ENCODE peak calls at places on chromosomes 3 and 15, in nine cellular contexts. B, R, F, U, W, J, D, V and Z are unnamed samples.
A peak's percentile ranks its signal among the peaks of the same experiment; 100 is the strongest.

GRCh38 chr3:102069211-102069662 is 219.9 kb downstream of the NFKBIZ start:
- DNase-seq in B (no peak), R (no peak), F (no peak), U (no peak), W (no peak), J (no peak), D (no peak), V (no peak), Z (no peak)

GRCh38 chr15:60074181-60074885 is 70.2 kb downstream of the FOXB1 start:
- DNase-seq in B (no peak), R (peak; percentile 11), F (no peak), U (no peak), W (peak; percentile 66), J (no peak), D (no peak), V (no peak), Z (no peak)

GRCh38 chr3:34683851-34684250 is 885.4 kb downstream of the PDCD6IP start:
- DNase-seq in B (no peak), R (peak; percentile 74), F (peak; percentile 22), U (peak; percentile 30), W (peak; percentile 69), J (no peak), D (no peak), V (peak; percentile 4), Z (peak; percentile 64)

GRCh38 chr15:59388670-59389069 is 16.0 kb upstream of the MYO1E start:
- DNase-seq in B (no peak), R (no peak), F (no peak), U (no peak), W (no peak), J (no peak), D (no peak), V (no peak), Z (peak; percentile 53)

GRCh38 chr15:87500240-87500639 is 756.3 kb downstream of the NTRK3 start:
- DNase-seq in B (no peak), R (no peak), F (no peak), U (no peak), W (no peak), J (no peak), D (no peak), V (peak; percentile 42), Z (no peak)

GRCh38 chr3:14565791-14566588 is 25.8 kb upstream of the GRIP2 start:
- DNase-seq in B (no peak), R (no peak), F (no peak), U (no peak), W (peak; percentile 35), J (no peak), D (no peak), V (peak; percentile 64), Z (no peak)

GRCh38 chr3:127226946-127227842 is 34.3 kb downstream of the PRR23E start:
- DNase-seq in B (peak; percentile 34), R (no peak), F (peak; percentile 7), U (no peak), W (no peak), J (no peak), D (no peak), V (no peak), Z (no peak)

GRCh38 chr3:136305879-136306278 is 55.7 kb downstream of the PCCB start:
- DNase-seq in B (no peak), R (no peak), F (no peak), U (no peak), W (no peak), J (no peak), D (no peak), V (no peak), Z (no peak)

GRCh38 chr3:127037423-127037841 is 54.5 kb downstream of the PLXNA1 start:
- DNase-seq in B (no peak), R (peak; percentile 79), F (no peak), U (no peak), W (peak; percentile 58), J (peak; percentile 14), D (no peak), V (no peak), Z (no peak)

GRCh38 chr15:48925714-48926223 is 38.0 kb downstream of the SHC4 start:
- DNase-seq in B (no peak), R (no peak), F (peak; percentile 29), U (no peak), W (no peak), J (no peak), D (no peak), V (peak; percentile 8), Z (peak; percentile 40)

GRCh38 chr3:23174426-23175039 is 28.6 kb upstream of the UBE2E2 start:
- DNase-seq in B (no peak), R (no peak), F (no peak), U (no peak), W (no peak), J (peak; percentile 23), D (no peak), V (peak; percentile 12), Z (no peak)

GRCh38 chr15:68126415-68126814 is 72.3 kb downstream of the PIAS1 start:
- DNase-seq in B (no peak), R (peak; percentile 60), F (no peak), U (no peak), W (no peak), J (no peak), D (no peak), V (no peak), Z (no peak)

GRCh38 chr15:100298257-100298656 is 43.5 kb downstream of the ADAMTS17 start:
- DNase-seq in B (no peak), R (no peak), F (no peak), U (no peak), W (no peak), J (no peak), D (no peak), V (no peak), Z (no peak)

GRCh38 chr3:38482951-38483350 is 13.2 kb upstream of the EXOG start:
- DNase-seq in B (no peak), R (no peak), F (no peak), U (no peak), W (no peak), J (no peak), D (no peak), V (no peak), Z (no peak)

GRCh38 chr3:147361671-147362420 is 44.5 kb downstream of the ZIC4 start:
- DNase-seq in B (no peak), R (peak; percentile 39), F (peak; percentile 23), U (no peak), W (no peak), J (no peak), D (no peak), V (peak; percentile 59), Z (peak; percentile 27)

DNA sequence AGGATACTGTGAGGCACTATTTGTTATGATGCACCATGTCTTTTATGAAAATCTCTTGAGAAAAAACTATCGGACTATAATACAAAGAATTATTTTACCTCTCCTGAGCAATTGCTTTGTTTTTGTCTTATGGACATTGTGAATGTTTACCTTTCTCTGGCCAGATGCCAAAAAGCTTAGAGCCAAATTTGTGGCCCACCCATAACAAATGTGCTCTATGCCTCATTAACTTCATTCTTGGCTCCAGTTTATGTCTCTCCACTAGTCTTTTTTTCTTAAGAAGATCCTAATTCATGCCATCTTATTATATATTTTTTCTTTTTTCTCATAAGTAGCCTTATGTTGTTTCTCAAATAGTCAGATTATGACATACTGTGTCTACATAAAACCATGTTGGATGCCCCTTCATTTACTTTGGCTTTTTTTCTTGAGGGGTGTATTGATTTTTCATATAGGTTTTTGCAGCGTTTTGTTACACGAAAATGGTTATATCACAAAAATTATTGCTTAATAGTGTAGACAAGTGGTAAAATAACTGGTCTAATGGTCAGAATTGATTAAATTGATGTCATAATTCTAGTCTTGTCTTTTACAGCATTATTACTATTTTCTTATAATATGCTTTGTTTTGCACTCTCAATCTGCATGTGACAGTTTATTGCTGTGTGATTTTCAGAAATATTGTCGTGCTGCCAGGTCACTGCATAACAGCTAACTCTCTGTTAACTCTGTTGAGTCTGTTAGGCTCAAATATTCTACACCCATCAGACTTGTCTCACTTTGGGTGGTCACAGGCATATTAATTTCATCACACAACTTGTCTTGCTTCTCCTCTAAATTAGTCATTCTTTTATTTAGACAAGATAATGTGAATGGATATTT is 18.2 kb downstream of the SENP8 start:
- DNase-seq in B (no peak), R (no peak), F (no peak), U (no peak), W (no peak), J (no peak), D (no peak), V (no peak), Z (no peak)
- TF ChIP-seq EP300 in B (no peak), R (no peak), F (no peak), U (no peak), W (no peak), J (no peak), D (no peak), V (no peak), Z (no peak)

GRCh38 chr3:99703535-99703934 is 65.1 kb downstream of the COL8A1 start:
- DNase-seq in B (no peak), R (no peak), F (no peak), U (no peak), W (no peak), J (no peak), D (no peak), V (no peak), Z (no peak)
- TF ChIP-seq EP300 in B (no peak), R (no peak), F (no peak), U (no peak), W (no peak), J (no peak), D (no peak), V (no peak), Z (no peak)

GRCh38 chr3:46701211-46701939 is at the start of gene TMIE:
- DNase-seq in B (peak; percentile 88), R (no peak), F (no peak), U (no peak), W (no peak), J (peak; percentile 43), D (no peak), V (peak; percentile 87), Z (no peak)

GRCh38 chr3:46703013-46703520 is 1.9 kb downstream of the TMIE start:
- DNase-seq in B (no peak), R (no peak), F (no peak), U (no peak), W (no peak), J (no peak), D (no peak), V (no peak), Z (no peak)

GRCh38 chr3:46699846-46700523 is 1.2 kb upstream of the TMIE start:
- DNase-seq in B (no peak), R (peak; percentile 37), F (no peak), U (peak; percentile 31), W (peak; percentile 44), J (no peak), D (no peak), V (peak; percentile 52), Z (no peak)

GRCh38 chr3:46702246-46703012 is 1.2 kb downstream of the TMIE start:
- DNase-seq in B (no peak), R (no peak), F (no peak), U (no peak), W (no peak), J (no peak), D (no peak), V (no peak), Z (no peak)

GRCh38 chr3:46700772-46701171 is 420 bp upstream of the TMIE start:
- DNase-seq in B (no peak), R (no peak), F (no peak), U (no peak), W (no peak), J (peak; percentile 55), D (no peak), V (peak; percentile 96), Z (no peak)
- TF ChIP-seq EP300 in B (no peak), R (no peak), F (no peak), U (no peak), W (no peak), J (no peak), D (no peak), V (no peak), Z (no peak)

GRCh38 chr15:45550436-45550835 is 27.9 kb upstream of the SLC30A4 start:
- DNase-seq in B (no peak), R (no peak), F (no peak), U (no peak), W (no peak), J (no peak), D (no peak), V (no peak), Z (no peak)
- TF ChIP-seq EP300 in B (no peak), R (no peak), F (no peak), U (no peak), W (no peak), J (no peak), D (no peak), V (no peak), Z (no peak)